ENCODE peak calls at places on chromosome 11, in five cellular contexts. L is Daoy; J is stimulated activated CD8-positive, alpha-beta memory T cell treated with anti-CD3 and anti-CD28 coated beads, Interleukin-2, amount 100 ng/mL, for 48 hours; S is T-helper 22 cell; W is H9. B is an unnamed sample.

GRCh38 chr11:299951-300735 is 817 bp upstream of the IFITM5 start:
- DNase-seq in S (no peak), J (no peak), W (peak; percentile 79), L (no peak), B (no peak)

GRCh38 chr11:65043881-65044501 is 3.0 kb downstream of the SAC3D1 start:
- DNase-seq in L (no peak), S (no peak), W (no peak), J (no peak), B (no peak)

GRCh38 chr11:45652781-45653180 is 12.6 kb downstream of the CHST1 start:
- DNase-seq in J (no peak), W (peak; percentile 22), L (no peak), S (no peak), B (no peak)

GRCh38 chr11:19239039-19239438 is 1.7 kb downstream of the E2F8 start:
- DNase-seq in J (no peak), S (no peak), L (no peak), W (no peak), B (no peak)

GRCh38 chr11:86742436-86742805 is 57.9 kb upstream of the PRSS23 start:
- DNase-seq in S (no peak), J (no peak), L (no peak), W (no peak), B (no peak)

GRCh38 chr11:134126197-134126822 is 57.4 kb downstream of the JAM3 start:
- DNase-seq in J (no peak), L (peak; percentile 76), S (no peak), W (peak; percentile 61), B (no peak)

GRCh38 chr11:34492806-34493414 is 20.7 kb downstream of the ELF5 start:
- DNase-seq in W (peak; percentile 44), S (no peak), L (peak; percentile 62), J (peak; percentile 17), B (peak; percentile 32)

GRCh38 chr11:1817511-1817910 is 17.3 kb upstream of the SYT8 start:
- DNase-seq in L (no peak), J (no peak), W (no peak), S (no peak), B (no peak)

GRCh38 chr11:75267171-75267970 is 26.8 kb downstream of the TPBGL start:
- DNase-seq in W (no peak), S (no peak), J (no peak), L (no peak), B (no peak)

GRCh38 chr11:120646206-120646605 is 134.7 kb downstream of the GRIK4 start:
- DNase-seq in W (no peak), L (no peak), S (no peak), J (no peak), B (no peak)

GRCh38 chr11:35658028-35658948 is 4.3 kb upstream of the TRIM44 start:
- DNase-seq in J (no peak), S (no peak), L (no peak), W (no peak), B (no peak)

GRCh38 chr11:35337136-35337918 is 82.0 kb downstream of the SLC1A2 start:
- DNase-seq in J (no peak), S (no peak), L (peak; percentile 92), W (no peak), B (no peak)

B was measured in memory B cell.